ENCODE peak calls at places on chromosome X, in nine cellular contexts. E is astrocyte of the spinal cord, A is activated gamma-delta T cell treated with Interleukin-2 at 50 U/mL for 16 hours, U is osteoblast, X is T-cell, V is islet precursor cell, N is adipocyte, G is WTC11, B is GDM1. S is an unnamed sample.

GRCh38 chrX:72366178-72366577 is 60.5 kb upstream of the CITED1 start:
- DNase-seq in E (no peak), A (no peak), U (no peak), X (no peak), V (no peak), N (no peak), G (no peak), B (no peak), S (no peak)

GRCh38 chrX:23784487-23785301 is 1.7 kb downstream of the SAT1 start:
- DNase-seq in E (peak), A (no peak), U (peak), X (no peak), V (no peak), N (peak), G (no peak), B (peak), S (no peak)

GRCh38 chrX:115949900-115950822 is 220.4 kb upstream of the AGTR2 start:
- DNase-seq in E (no peak), A (no peak), U (no peak), X (no peak), V (no peak), N (no peak), G (peak), B (peak), S (no peak)

GRCh38 chrX:151370906-151371305 is 26.1 kb upstream of the VMA21 start:
- DNase-seq in E (no peak), A (no peak), U (no peak), X (no peak), V (peak), N (no peak), G (peak), B (no peak), S (no peak)

GRCh38 chrX:112053169-112053568 is 29.4 kb downstream of the TRPC5 start:
- DNase-seq in E (no peak), A (no peak), U (no peak), X (no peak), V (no peak), N (no peak), G (no peak), B (no peak), S (no peak)

GRCh38 chrX:17596546-17597205 is 140.6 kb upstream of the SCML1 start:
- DNase-seq in E (no peak), A (no peak), U (no peak), X (no peak), V (peak), N (no peak), G (no peak), B (no peak), S (no peak)

GRCh38 chrX:72003811-72004750 is 93.4 kb downstream of the NHSL2 start:
- DNase-seq in E (peak), A (no peak), U (peak), X (no peak), V (peak), N (peak), G (peak), B (no peak), S (no peak)

GRCh38 chrX:110563276-110563675 is 204.6 kb downstream of the RTL9 start:
- DNase-seq in E (peak), A (no peak), U (peak), X (no peak), V (no peak), N (no peak), G (no peak), B (no peak), S (no peak)

GRCh38 chrX:107454302-107454701 is 4.8 kb downstream of the FRMPD3 start:
- DNase-seq in E (peak), A (peak), U (no peak), X (no peak), V (peak), N (no peak), G (no peak), B (no peak), S (no peak)

GRCh38 chrX:16739574-16739973 is 20.2 kb downstream of the SYAP1 start:
- DNase-seq in E (no peak), A (no peak), U (no peak), X (no peak), V (no peak), N (peak), G (no peak), B (no peak), S (no peak)

GRCh38 chrX:108090474-108091265 is 672 bp downstream of the PSMD10 start:
- DNase-seq in E (peak), A (no peak), U (no peak), X (no peak), V (no peak), N (peak), G (no peak), B (no peak), S (no peak)

GRCh38 chrX:133273180-133273579 is 55.0 kb upstream of the TFDP3 start:
- DNase-seq in E (no peak), A (no peak), U (no peak), X (no peak), V (no peak), N (no peak), G (no peak), B (no peak), S (no peak)

GRCh38 chrX:21946925-21947641 is 6.6 kb downstream of the SMS start:
- DNase-seq in E (peak), A (no peak), U (peak), X (no peak), V (no peak), N (peak), G (peak), B (no peak), S (no peak)

GRCh38 chrX:15298780-15299179 is 16.7 kb downstream of the ASB11 start:
- DNase-seq in E (no peak), A (no peak), U (no peak), X (no peak), V (no peak), N (no peak), G (no peak), B (no peak), S (no peak)

GRCh38 chrX:50903387-50904027 is 7.0 kb upstream of the BMP15 start:
- DNase-seq in E (peak), A (no peak), U (no peak), X (no peak), V (peak), N (peak), G (peak), B (no peak), S (no peak)

GRCh38 chrX:2867191-2867590 is 38.5 kb downstream of the GYG2 start:
- DNase-seq in E (no peak), A (no peak), U (no peak), X (no peak), V (peak), N (no peak), G (no peak), B (no peak), S (no peak)

GRCh38 chrX:48910926-48911406 is 480 bp downstream of the SLC35A2 start:
- DNase-seq in E (peak), A (no peak), U (peak), X (no peak), V (no peak), N (peak), G (no peak), B (no peak), S (no peak)

GRCh38 chrX:129769467-129770154 is 10.1 kb upstream of the SASH3 start:
- DNase-seq in E (no peak), A (peak), U (no peak), X (peak), V (no peak), N (no peak), G (no peak), B (peak), S (peak)

GRCh38 chrX:24851776-24852175 is 158.1 kb downstream of the POLA1 start:
- DNase-seq in E (no peak), A (no peak), U (peak), X (no peak), V (no peak), N (no peak), G (no peak), B (no peak), S (no peak)

GRCh38 chrX:119155416-119156035 is 27.9 kb upstream of the KIAA1210 start:
- DNase-seq in E (peak), A (no peak), U (peak), X (no peak), V (no peak), N (no peak), G (no peak), B (no peak), S (no peak)

GRCh38 chrX:110755611-110756010 is 40.0 kb downstream of the CHRDL1 start:
- DNase-seq in E (peak), A (no peak), U (no peak), X (no peak), V (no peak), N (no peak), G (no peak), B (no peak), S (no peak)

GRCh38 chrX:13009844-13010243 is 34.6 kb downstream of the FAM9C start:
- DNase-seq in E (no peak), A (no peak), U (no peak), X (no peak), V (no peak), N (peak), G (no peak), B (no peak), S (no peak)

GRCh38 chrX:6095469-6095868 is 133.2 kb downstream of the NLGN4X start:
- DNase-seq in E (no peak), A (no peak), U (no peak), X (no peak), V (no peak), N (no peak), G (peak), B (no peak), S (no peak)

GRCh38 chrX:119145241-119145653 is 17.6 kb upstream of the KIAA1210 start:
- DNase-seq in E (no peak), A (no peak), U (peak), X (no peak), V (no peak), N (peak), G (peak), B (no peak), S (no peak)